ENCODE peak calls at places on chromosomes 12 and 14, in five cellular contexts. One of them, this sample, is unnamed.

GRCh38 chr14:53715390-53715730 is 241.3 kb downstream of the BMP4 start:
- DNase-seq in activated CD4-positive, alpha-beta T cell treated with anti-CD3 and anti-CD28 coated beads for 48 hours: no peak
- DNase-seq in osteocyte: no peak
- DNase-seq in DMS153: no peak
- DNase-seq in stimulated activated CD4-positive, alpha-beta T cell treated with anti-CD3 and anti-CD28 coated beads, TNF-alpha, amount 100 ng/mL, for 4 hours: no peak
- DNase-seq in this sample: no peak

GRCh38 chr12:38921025-38921677 is 15.8 kb upstream of the CPNE8 start:
- DNase-seq in stimulated activated CD4-positive, alpha-beta T cell treated with anti-CD3 and anti-CD28 coated beads, TNF-alpha, amount 100 ng/mL, for 4 hours: no peak
- DNase-seq in DMS153: peak
- DNase-seq in osteocyte: no peak
- DNase-seq in activated CD4-positive, alpha-beta T cell treated with anti-CD3 and anti-CD28 coated beads for 48 hours: peak
- DNase-seq in this sample: no peak

GRCh38 chr12:91952916-91953315 is 192.7 kb downstream of the BTG1 start:
- DNase-seq in activated CD4-positive, alpha-beta T cell treated with anti-CD3 and anti-CD28 coated beads for 48 hours: no peak
- DNase-seq in stimulated activated CD4-positive, alpha-beta T cell treated with anti-CD3 and anti-CD28 coated beads, TNF-alpha, amount 100 ng/mL, for 4 hours: no peak
- DNase-seq in DMS153: no peak
- DNase-seq in osteocyte: no peak
- DNase-seq in this sample: no peak

GRCh38 chr14:72682188-72682587 is 211.7 kb downstream of the DPF3 start:
- DNase-seq in activated CD4-positive, alpha-beta T cell treated with anti-CD3 and anti-CD28 coated beads for 48 hours: no peak
- DNase-seq in stimulated activated CD4-positive, alpha-beta T cell treated with anti-CD3 and anti-CD28 coated beads, TNF-alpha, amount 100 ng/mL, for 4 hours: no peak
- DNase-seq in DMS153: no peak
- DNase-seq in osteocyte: no peak
- DNase-seq in this sample: no peak

GRCh38 chr12:50065726-50066310 is 8.4 kb downstream of the ASIC1 start:
- DNase-seq in DMS153: no peak
- DNase-seq in activated CD4-positive, alpha-beta T cell treated with anti-CD3 and anti-CD28 coated beads for 48 hours: no peak
- DNase-seq in stimulated activated CD4-positive, alpha-beta T cell treated with anti-CD3 and anti-CD28 coated beads, TNF-alpha, amount 100 ng/mL, for 4 hours: no peak
- DNase-seq in osteocyte: no peak
- DNase-seq in this sample: no peak

GRCh38 chr12:107436376-107436775 is 249.2 kb upstream of the PWP1 start:
- DNase-seq in activated CD4-positive, alpha-beta T cell treated with anti-CD3 and anti-CD28 coated beads for 48 hours: no peak
- DNase-seq in DMS153: no peak
- DNase-seq in osteocyte: no peak
- DNase-seq in stimulated activated CD4-positive, alpha-beta T cell treated with anti-CD3 and anti-CD28 coated beads, TNF-alpha, amount 100 ng/mL, for 4 hours: no peak
- DNase-seq in this sample: no peak

GRCh38 chr12:72453079-72453478 is 180.9 kb downstream of the TRHDE start:
- DNase-seq in activated CD4-positive, alpha-beta T cell treated with anti-CD3 and anti-CD28 coated beads for 48 hours: no peak
- DNase-seq in DMS153: no peak
- DNase-seq in osteocyte: no peak
- DNase-seq in stimulated activated CD4-positive, alpha-beta T cell treated with anti-CD3 and anti-CD28 coated beads, TNF-alpha, amount 100 ng/mL, for 4 hours: no peak
- DNase-seq in this sample: no peak

GRCh38 chr14:57848786-57849185 is 17.1 kb downstream of the SLC35F4 start:
- DNase-seq in activated CD4-positive, alpha-beta T cell treated with anti-CD3 and anti-CD28 coated beads for 48 hours: no peak
- DNase-seq in osteocyte: no peak
- DNase-seq in DMS153: no peak
- DNase-seq in stimulated activated CD4-positive, alpha-beta T cell treated with anti-CD3 and anti-CD28 coated beads, TNF-alpha, amount 100 ng/mL, for 4 hours: no peak
- DNase-seq in this sample: no peak

GRCh38 chr12:30416631-30417030 is 279.0 kb downstream of the IPO8 start:
- DNase-seq in stimulated activated CD4-positive, alpha-beta T cell treated with anti-CD3 and anti-CD28 coated beads, TNF-alpha, amount 100 ng/mL, for 4 hours: no peak
- DNase-seq in DMS153: no peak
- DNase-seq in activated CD4-positive, alpha-beta T cell treated with anti-CD3 and anti-CD28 coated beads for 48 hours: no peak
- DNase-seq in osteocyte: no peak
- DNase-seq in this sample: no peak

GRCh38 chr12:81987351-81987750 is 228.2 kb upstream of the PPFIA2 start:
- DNase-seq in DMS153: no peak
- DNase-seq in stimulated activated CD4-positive, alpha-beta T cell treated with anti-CD3 and anti-CD28 coated beads, TNF-alpha, amount 100 ng/mL, for 4 hours: no peak
- DNase-seq in osteocyte: no peak
- DNase-seq in activated CD4-positive, alpha-beta T cell treated with anti-CD3 and anti-CD28 coated beads for 48 hours: no peak
- DNase-seq in this sample: no peak

GRCh38 chr12:128259556-128260070 is 7.4 kb upstream of the TMEM132C start:
- DNase-seq in DMS153: peak
- DNase-seq in stimulated activated CD4-positive, alpha-beta T cell treated with anti-CD3 and anti-CD28 coated beads, TNF-alpha, amount 100 ng/mL, for 4 hours: no peak
- DNase-seq in osteocyte: no peak
- DNase-seq in activated CD4-positive, alpha-beta T cell treated with anti-CD3 and anti-CD28 coated beads for 48 hours: peak
- DNase-seq in this sample: no peak

GRCh38 chr12:106317406-106318082 is 15.0 kb downstream of the TCP11L2 start:
- DNase-seq in stimulated activated CD4-positive, alpha-beta T cell treated with anti-CD3 and anti-CD28 coated beads, TNF-alpha, amount 100 ng/mL, for 4 hours: no peak
- DNase-seq in activated CD4-positive, alpha-beta T cell treated with anti-CD3 and anti-CD28 coated beads for 48 hours: no peak
- DNase-seq in osteocyte: no peak
- DNase-seq in DMS153: no peak
- DNase-seq in this sample: no peak

GRCh38 chr12:53096089-53096741 is 1.3 kb upstream of the IGFBP6 start:
- DNase-seq in activated CD4-positive, alpha-beta T cell treated with anti-CD3 and anti-CD28 coated beads for 48 hours: no peak
- DNase-seq in DMS153: no peak
- DNase-seq in stimulated activated CD4-positive, alpha-beta T cell treated with anti-CD3 and anti-CD28 coated beads, TNF-alpha, amount 100 ng/mL, for 4 hours: no peak
- DNase-seq in osteocyte: no peak
- DNase-seq in this sample: no peak

GRCh38 chr12:1590083-1590979 is 4.0 kb downstream of the FBXL14 start:
- DNase-seq in activated CD4-positive, alpha-beta T cell treated with anti-CD3 and anti-CD28 coated beads for 48 hours: no peak
- DNase-seq in DMS153: no peak
- DNase-seq in stimulated activated CD4-positive, alpha-beta T cell treated with anti-CD3 and anti-CD28 coated beads, TNF-alpha, amount 100 ng/mL, for 4 hours: no peak
- DNase-seq in osteocyte: no peak
- DNase-seq in this sample: peak

GRCh38 chr14:89813485-89814080 is 140.9 kb downstream of the EFCAB11 start:
- DNase-seq in DMS153: no peak
- DNase-seq in stimulated activated CD4-positive, alpha-beta T cell treated with anti-CD3 and anti-CD28 coated beads, TNF-alpha, amount 100 ng/mL, for 4 hours: no peak
- DNase-seq in osteocyte: no peak
- DNase-seq in activated CD4-positive, alpha-beta T cell treated with anti-CD3 and anti-CD28 coated beads for 48 hours: no peak
- DNase-seq in this sample: no peak

GRCh38 chr14:100388137-100389050 is 65.3 kb downstream of the SLC25A47 start:
- DNase-seq in stimulated activated CD4-positive, alpha-beta T cell treated with anti-CD3 and anti-CD28 coated beads, TNF-alpha, amount 100 ng/mL, for 4 hours: no peak
- DNase-seq in activated CD4-positive, alpha-beta T cell treated with anti-CD3 and anti-CD28 coated beads for 48 hours: no peak
- DNase-seq in DMS153: no peak
- DNase-seq in osteocyte: no peak
- DNase-seq in this sample: no peak

GRCh38 chr12:116043673-116044072 is 233.8 kb downstream of the MED13L start:
- DNase-seq in DMS153: no peak
- DNase-seq in activated CD4-positive, alpha-beta T cell treated with anti-CD3 and anti-CD28 coated beads for 48 hours: no peak
- DNase-seq in osteocyte: no peak
- DNase-seq in stimulated activated CD4-positive, alpha-beta T cell treated with anti-CD3 and anti-CD28 coated beads, TNF-alpha, amount 100 ng/mL, for 4 hours: no peak
- DNase-seq in this sample: no peak

GRCh38 chr12:3202734-3203446 is 125.7 kb downstream of the TSPAN9 start:
- DNase-seq in DMS153: no peak
- DNase-seq in osteocyte: peak
- DNase-seq in stimulated activated CD4-positive, alpha-beta T cell treated with anti-CD3 and anti-CD28 coated beads, TNF-alpha, amount 100 ng/mL, for 4 hours: peak
- DNase-seq in activated CD4-positive, alpha-beta T cell treated with anti-CD3 and anti-CD28 coated beads for 48 hours: peak
- DNase-seq in this sample: peak

GRCh38 chr12:32586390-32586789 is 92.7 kb upstream of the DNM1L start:
- DNase-seq in activated CD4-positive, alpha-beta T cell treated with anti-CD3 and anti-CD28 coated beads for 48 hours: no peak
- DNase-seq in stimulated activated CD4-positive, alpha-beta T cell treated with anti-CD3 and anti-CD28 coated beads, TNF-alpha, amount 100 ng/mL, for 4 hours: no peak
- DNase-seq in osteocyte: no peak
- DNase-seq in DMS153: no peak
- DNase-seq in this sample: no peak

GRCh38 chr14:75126121-75126544 is 715 bp downstream of the NEK9 start:
- DNase-seq in DMS153: no peak
- DNase-seq in activated CD4-positive, alpha-beta T cell treated with anti-CD3 and anti-CD28 coated beads for 48 hours: no peak
- DNase-seq in osteocyte: no peak
- DNase-seq in stimulated activated CD4-positive, alpha-beta T cell treated with anti-CD3 and anti-CD28 coated beads, TNF-alpha, amount 100 ng/mL, for 4 hours: no peak
- DNase-seq in this sample: no peak

GRCh38 chr14:77909911-77910310 is 110.0 kb downstream of the ADCK1 start:
- DNase-seq in osteocyte: no peak
- DNase-seq in activated CD4-positive, alpha-beta T cell treated with anti-CD3 and anti-CD28 coated beads for 48 hours: no peak
- DNase-seq in stimulated activated CD4-positive, alpha-beta T cell treated with anti-CD3 and anti-CD28 coated beads, TNF-alpha, amount 100 ng/mL, for 4 hours: no peak
- DNase-seq in DMS153: no peak
- DNase-seq in this sample: no peak

GRCh38 chr14:88204221-88204620 is 118.8 kb downstream of the KCNK10 start:
- DNase-seq in DMS153: no peak
- DNase-seq in osteocyte: no peak
- DNase-seq in activated CD4-positive, alpha-beta T cell treated with anti-CD3 and anti-CD28 coated beads for 48 hours: no peak
- DNase-seq in stimulated activated CD4-positive, alpha-beta T cell treated with anti-CD3 and anti-CD28 coated beads, TNF-alpha, amount 100 ng/mL, for 4 hours: no peak
- DNase-seq in this sample: no peak

GRCh38 chr12:91370086-91370868 is 187.7 kb upstream of the DCN start:
- DNase-seq in DMS153: no peak
- DNase-seq in stimulated activated CD4-positive, alpha-beta T cell treated with anti-CD3 and anti-CD28 coated beads, TNF-alpha, amount 100 ng/mL, for 4 hours: no peak
- DNase-seq in activated CD4-positive, alpha-beta T cell treated with anti-CD3 and anti-CD28 coated beads for 48 hours: no peak
- DNase-seq in osteocyte: no peak
- DNase-seq in this sample: no peak

GRCh38 chr12:19432309-19433170 is 6.8 kb upstream of the AEBP2 start:
- DNase-seq in osteocyte: no peak
- DNase-seq in DMS153: no peak
- DNase-seq in stimulated activated CD4-positive, alpha-beta T cell treated with anti-CD3 and anti-CD28 coated beads, TNF-alpha, amount 100 ng/mL, for 4 hours: no peak
- DNase-seq in activated CD4-positive, alpha-beta T cell treated with anti-CD3 and anti-CD28 coated beads for 48 hours: peak
- DNase-seq in this sample: no peak

GRCh38 chr12:16618256-16618655 is 12.3 kb upstream of the LMO3 start:
- DNase-seq in stimulated activated CD4-positive, alpha-beta T cell treated with anti-CD3 and anti-CD28 coated beads, TNF-alpha, amount 100 ng/mL, for 4 hours: no peak
- DNase-seq in osteocyte: no peak
- DNase-seq in activated CD4-positive, alpha-beta T cell treated with anti-CD3 and anti-CD28 coated beads for 48 hours: no peak
- DNase-seq in DMS153: no peak
- DNase-seq in this sample: no peak

GRCh38 chr12:6201199-6201608 is 1.0 kb downstream of the CD9 start:
- DNase-seq in osteocyte: no peak
- DNase-seq in activated CD4-positive, alpha-beta T cell treated with anti-CD3 and anti-CD28 coated beads for 48 hours: no peak
- DNase-seq in DMS153: peak
- DNase-seq in stimulated activated CD4-positive, alpha-beta T cell treated with anti-CD3 and anti-CD28 coated beads, TNF-alpha, amount 100 ng/mL, for 4 hours: no peak
- DNase-seq in this sample: no peak

GRCh38 chr14:73935666-73936065 is 14.2 kb downstream of the FAM161B start:
- DNase-seq in osteocyte: no peak
- DNase-seq in DMS153: no peak
- DNase-seq in activated CD4-positive, alpha-beta T cell treated with anti-CD3 and anti-CD28 coated beads for 48 hours: no peak
- DNase-seq in stimulated activated CD4-positive, alpha-beta T cell treated with anti-CD3 and anti-CD28 coated beads, TNF-alpha, amount 100 ng/mL, for 4 hours: no peak
- DNase-seq in this sample: no peak

GRCh38 chr12:68521848-68522502 is 88.7 kb upstream of the RAP1B start:
- DNase-seq in osteocyte: no peak
- DNase-seq in activated CD4-positive, alpha-beta T cell treated with anti-CD3 and anti-CD28 coated beads for 48 hours: no peak
- DNase-seq in DMS153: no peak
- DNase-seq in stimulated activated CD4-positive, alpha-beta T cell treated with anti-CD3 and anti-CD28 coated beads, TNF-alpha, amount 100 ng/mL, for 4 hours: no peak
- DNase-seq in this sample: no peak

GRCh38 chr12:121933522-121934317 is 15.3 kb downstream of the CFAP251 start:
- DNase-seq in DMS153: no peak
- DNase-seq in activated CD4-positive, alpha-beta T cell treated with anti-CD3 and anti-CD28 coated beads for 48 hours: peak
- DNase-seq in stimulated activated CD4-positive, alpha-beta T cell treated with anti-CD3 and anti-CD28 coated beads, TNF-alpha, amount 100 ng/mL, for 4 hours: no peak
- DNase-seq in osteocyte: no peak
- DNase-seq in this sample: no peak

GRCh38 chr14:48937796-48938195 is 648.4 kb downstream of the RPS29 start:
- DNase-seq in activated CD4-positive, alpha-beta T cell treated with anti-CD3 and anti-CD28 coated beads for 48 hours: no peak
- DNase-seq in osteocyte: no peak
- DNase-seq in DMS153: no peak
- DNase-seq in stimulated activated CD4-positive, alpha-beta T cell treated with anti-CD3 and anti-CD28 coated beads, TNF-alpha, amount 100 ng/mL, for 4 hours: no peak
- DNase-seq in this sample: no peak

GRCh38 chr12:54306925-54307731 is 6.3 kb upstream of the NFE2 start:
- DNase-seq in osteocyte: no peak
- DNase-seq in activated CD4-positive, alpha-beta T cell treated with anti-CD3 and anti-CD28 coated beads for 48 hours: peak
- DNase-seq in stimulated activated CD4-positive, alpha-beta T cell treated with anti-CD3 and anti-CD28 coated beads, TNF-alpha, amount 100 ng/mL, for 4 hours: no peak
- DNase-seq in DMS153: peak
- DNase-seq in this sample: no peak

This sample was measured in caudate nucleus.